ENCODE peak calls at places on chromosomes 4 and X, in eight cellular contexts. U is breast epithelium, F is fibroblast of lung, R is mesendoderm, H is heart left ventricle, V is left ventricle myocardium inferior, Y is thyroid gland, X is right lobe of liver. Q is an unnamed sample.

GRCh38 chrX:37776987-37777325 is 2.9 kb upstream of the CYBB start:
- DNase-seq in X (no peak), U (no peak), R (no peak), H (no peak), V (no peak), Y (no peak), F (no peak), Q (no peak)

GRCh38 chrX:141467442-141467841 is 117.1 kb downstream of the SPANXA1 start:
- DNase-seq in U (no peak), H (no peak), V (no peak), R (peak; percentile 13), Y (no peak), X (no peak), F (no peak), Q (no peak)

GRCh38 chr4:120873554-120873953 is 49.0 kb downstream of the PRDM5 start:
- DNase-seq in Y (no peak), F (no peak), U (no peak), H (no peak), V (no peak), X (no peak), R (no peak), Q (no peak)

GRCh38 chrX:120794525-120794975 is 81.1 kb downstream of the CT47B1 start:
- DNase-seq in U (no peak), Y (no peak), F (peak; percentile 63), H (no peak), V (no peak), R (no peak), X (no peak), Q (peak; percentile 0)

GRCh38 chr4:113290666-113291065 is 241.2 kb downstream of the ANK2 start:
- DNase-seq in U (no peak), X (no peak), Y (no peak), H (no peak), V (no peak), F (no peak), R (peak; percentile 28), Q (no peak)

GRCh38 chrX:46444011-46444410 is 101.2 kb downstream of the ZNF674 start:
- DNase-seq in Y (no peak), H (no peak), U (no peak), F (peak; percentile 92), V (no peak), X (no peak), R (peak; percentile 84), Q (no peak)

GRCh38 chr4:18012115-18012806 is 9.3 kb downstream of the LCORL start:
- DNase-seq in V (no peak), H (no peak), Y (no peak), R (no peak), F (peak; percentile 7), U (no peak), X (no peak), Q (no peak)

GRCh38 chr4:139606600-139607301 is 50.7 kb upstream of the SETD7 start:
- DNase-seq in Y (no peak), H (peak; percentile 10), X (no peak), F (peak; percentile 36), R (peak; percentile 58), V (no peak), U (no peak), Q (no peak)

GRCh38 chrX:16834811-16835210 is 35.4 kb downstream of the RBBP7 start:
- DNase-seq in Y (no peak), U (no peak), F (peak; percentile 57), V (no peak), R (peak; percentile 18), X (no peak), H (no peak), Q (no peak)

GRCh38 chr4:59973496-59973895 is 1226.6 kb upstream of the ADGRL3 start:
- DNase-seq in F (no peak), X (no peak), H (no peak), Y (no peak), R (no peak), V (no peak), U (no peak), Q (no peak)

GRCh38 chr4:168408620-168409019 is 71.7 kb downstream of the DDX60L start:
- DNase-seq in F (peak; percentile 98), X (no peak), R (no peak), H (peak; percentile 70), V (peak; percentile 48), Y (peak; percentile 69), U (no peak), Q (no peak)

GRCh38 chr4:122522944-122523343 is 66.4 kb upstream of the IL2 start:
- DNase-seq in Y (no peak), X (no peak), V (no peak), R (no peak), H (no peak), F (no peak), U (no peak), Q (no peak)

GRCh38 chr4:111323496-111323895 is 700.6 kb upstream of the PITX2 start:
- DNase-seq in H (no peak), X (no peak), Y (no peak), U (no peak), F (peak; percentile 85), R (peak; percentile 61), V (no peak), Q (no peak)

GRCh38 chr4:86961103-86961502 is 26.3 kb downstream of the AFF1 start:
- DNase-seq in R (no peak), V (no peak), F (no peak), X (no peak), Y (no peak), H (no peak), U (no peak), Q (no peak)

GRCh38 chrX:47483310-47484268 is 567 bp upstream of the ZNF41 start:
- DNase-seq in H (peak; percentile 22), V (peak; percentile 21), U (no peak), F (peak; percentile 50), Y (peak; percentile 14), R (no peak), X (peak; percentile 54), Q (no peak)

GRCh38 chr4:183636923-183637322 is 22.1 kb downstream of the RWDD4 start:
- DNase-seq in R (no peak), V (no peak), F (peak; percentile 79), H (peak; percentile 11), U (no peak), Y (peak; percentile 14), X (no peak), Q (no peak)

GRCh38 chr4:65535128-65535527 is 135.2 kb downstream of the EPHA5 start:
- DNase-seq in U (no peak), R (peak; percentile 34), V (no peak), F (peak; percentile 55), X (no peak), H (no peak), Y (no peak), Q (no peak)

GRCh38 chrX:43643662-43644061 is 12.4 kb upstream of the MAOA start:
- DNase-seq in X (no peak), F (no peak), U (no peak), R (peak; percentile 22), Y (no peak), H (no peak), V (no peak), Q (no peak)

GRCh38 chr4:107994894-107995293 is 5.2 kb downstream of the HADH start:
- DNase-seq in U (no peak), F (no peak), Y (no peak), V (no peak), R (no peak), H (no peak), X (no peak), Q (no peak)

GRCh38 chr4:136651278-136651667 is 881.0 kb downstream of the PCDH18 start:
- DNase-seq in Y (no peak), F (peak; percentile 18), R (no peak), H (no peak), V (no peak), U (no peak), X (no peak), Q (no peak)

GRCh38 chrX:151974336-151975227 is at the start of gene GABRE:
- DNase-seq in V (peak; percentile 59), R (peak; percentile 59), U (peak; percentile 59), Y (peak; percentile 65), H (peak; percentile 63), X (no peak), F (peak; percentile 58), Q (no peak)

GRCh38 chr4:15695240-15695699 is 7.6 kb upstream of the BST1 start:
- DNase-seq in X (no peak), V (no peak), R (peak; percentile 94), Y (no peak), U (no peak), F (peak; percentile 100), H (no peak), Q (no peak)

GRCh38 chr4:132227349-132228165 is 921.5 kb upstream of the PCDH10 start:
- DNase-seq in V (no peak), H (no peak), F (peak; percentile 43), Y (peak; percentile 3), X (peak; percentile 47), U (no peak), R (peak; percentile 73), Q (no peak)

GRCh38 chrX:97909245-97909644 is 1025.5 kb downstream of the RPA4 start:
- DNase-seq in X (no peak), U (no peak), H (no peak), V (no peak), F (no peak), Y (no peak), R (no peak), Q (no peak)
- H3K27ac ChIP-seq in X (no peak overlapping the region), U (no peak overlapping the region), H (no peak overlapping the region), V (no peak overlapping the region), F (no peak overlapping the region), Y (no peak overlapping the region), R (no peak overlapping the region), Q (no peak overlapping the region)

DNA sequence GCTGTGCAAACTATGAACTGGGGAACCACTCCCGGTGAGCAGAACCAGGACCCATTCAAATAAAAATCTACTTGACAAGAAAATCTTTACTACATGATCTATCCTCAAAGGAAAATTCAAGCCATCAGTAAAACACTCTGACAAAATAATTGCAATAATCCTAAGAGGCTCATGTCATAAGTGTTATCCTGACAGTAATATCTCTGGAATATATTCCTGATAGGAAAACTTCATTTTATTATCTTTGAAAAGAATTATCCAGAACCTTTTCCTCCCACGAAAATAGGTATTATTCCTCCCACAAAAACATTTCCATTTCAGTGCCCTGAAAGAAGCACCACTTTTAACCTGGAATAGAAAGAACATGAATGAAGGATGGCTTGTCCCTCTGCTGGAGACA is 357.7 kb upstream of the PCDH7 start:
- DNase-seq in H (no peak), U (no peak), R (no peak), Y (no peak), V (no peak), X (no peak), F (no peak), Q (no peak)
- H3K27ac ChIP-seq in H (no peak overlapping the region), U (no peak overlapping the region), R (no peak overlapping the region), Y (no peak overlapping the region), V (no peak overlapping the region), X (no peak overlapping the region), F (no peak overlapping the region), Q (no peak overlapping the region)

GRCh38 chrX:2703991-2704369 is 12.9 kb downstream of the CD99 start:
- DNase-seq in V (peak; percentile 47), H (peak; percentile 60), Y (no peak), F (peak; percentile 77), U (no peak), R (peak; percentile 30), X (no peak), Q (no peak)
- H3K27ac ChIP-seq in V (peak overlapping the region; percentile 91), H (peak overlapping the region; percentile 81), Y (no peak overlapping the region), F (peak overlapping the region; percentile 52), U (no peak overlapping the region), R (no peak overlapping the region), X (no peak overlapping the region), Q (peak overlapping the region; percentile 18)

DNA sequence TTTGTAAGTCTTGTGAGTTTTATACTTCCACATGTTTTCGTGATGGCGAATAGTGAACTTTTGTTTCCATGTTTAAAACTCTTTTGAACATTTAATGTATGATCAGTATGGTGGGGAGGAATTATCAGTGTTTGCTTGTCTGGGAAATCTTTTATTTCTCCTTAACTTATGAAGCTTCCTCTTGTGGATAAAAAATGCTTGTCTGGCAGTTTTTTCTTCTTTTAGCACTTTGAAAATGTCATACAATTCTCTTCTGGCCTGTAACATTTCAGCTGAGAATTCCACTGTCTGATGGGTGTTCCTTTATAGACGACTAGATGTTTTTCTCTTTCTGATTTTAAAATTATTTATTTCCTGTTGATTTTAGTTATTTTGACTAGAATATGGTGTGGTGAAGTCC is 576.0 kb downstream of the DACH2 start:
- DNase-seq in F (no peak), U (no peak), R (no peak), V (no peak), X (no peak), H (no peak), Y (no peak), Q (no peak)
- H3K27ac ChIP-seq in F (no peak overlapping the region), U (no peak overlapping the region), R (no peak overlapping the region), V (no peak overlapping the region), X (no peak overlapping the region), H (no peak overlapping the region), Y (no peak overlapping the region), Q (no peak overlapping the region)